ENCODE peak calls at places on chromosomes 12 and 14, in five cellular contexts. C, R, O, M and X are unnamed samples.

GRCh38 chr14:53955671-53956426 is 776 bp downstream of the BMP4 start:
- DNase-seq in R (no peak), M (no peak), C (peak), O (no peak), X (no peak)

GRCh38 chr14:71333705-71334104 is 426.4 kb downstream of the PCNX1 start:
- DNase-seq in O (no peak), C (no peak), R (no peak), M (no peak), X (no peak)

GRCh38 chr14:36091096-36091495 is 85.4 kb downstream of the PTCSC3 start:
- DNase-seq in R (no peak), M (no peak), C (peak), O (no peak), X (peak)

GRCh38 chr12:95634622-95635621 is 83.6 kb upstream of the USP44 start:
- DNase-seq in R (no peak), C (peak), O (no peak), M (no peak), X (no peak)

GRCh38 chr14:87133073-87133815 is 859.7 kb downstream of the GALC start:
- DNase-seq in M (no peak), C (no peak), R (no peak), O (no peak), X (no peak)

GRCh38 chr12:42932937-42933336 is 343.4 kb upstream of the PRICKLE1 start:
- DNase-seq in M (no peak), C (no peak), O (no peak), R (no peak), X (no peak)

GRCh38 chr12:74535536-74535935 is 2.1 kb upstream of the ATXN7L3B start:
- DNase-seq in M (no peak), C (no peak), O (no peak), R (no peak), X (no peak)

GRCh38 chr14:54001189-54001878 is 44.7 kb upstream of the BMP4 start:
- DNase-seq in C (no peak), O (no peak), R (no peak), M (no peak), X (no peak)

GRCh38 chr14:87869619-87870583 is 123.1 kb downstream of the GALC start:
- DNase-seq in O (no peak), R (no peak), M (no peak), C (no peak), X (no peak)

GRCh38 chr14:79473676-79474075 is 737.6 kb downstream of the DIO2 start:
- DNase-seq in C (no peak), M (no peak), O (no peak), R (no peak), X (no peak)

GRCh38 chr12:54126696-54127537 is 61.9 kb downstream of the SMUG1 start:
- DNase-seq in O (no peak), C (peak), M (peak), R (no peak), X (no peak)

GRCh38 chr12:106345739-106346138 is 11.8 kb upstream of the POLR3B start:
- DNase-seq in O (no peak), R (peak), C (peak), M (peak), X (peak)

GRCh38 chr12:12870454-12870853 is 20.9 kb upstream of the GPRC5A start:
- DNase-seq in R (no peak), O (no peak), M (no peak), C (no peak), X (no peak)

GRCh38 chr14:32480337-32480736 is 151.2 kb downstream of the AKAP6 start:
- DNase-seq in R (no peak), O (no peak), M (no peak), C (no peak), X (no peak)

GRCh38 chr12:64826234-64826633 is 1.8 kb downstream of the TBC1D30 start:
- DNase-seq in C (peak), M (no peak), R (no peak), O (peak), X (no peak)

GRCh38 chr12:122051231-122051876 is 27.2 kb upstream of the MLXIP start:
- DNase-seq in R (no peak), M (no peak), C (no peak), O (no peak), X (no peak)

GRCh38 chr14:36221097-36221496 is 44.6 kb upstream of the PTCSC3 start:
- DNase-seq in R (no peak), C (no peak), O (no peak), M (peak), X (no peak)

GRCh38 chr12:15788266-15789214 is 648 bp downstream of the EPS8 start:
- DNase-seq in C (peak), O (peak), M (peak), R (no peak), X (no peak)

GRCh38 chr14:58401587-58401986 is 5.9 kb downstream of the TOMM20L start:
- DNase-seq in M (no peak), R (no peak), O (no peak), C (no peak), X (no peak)

GRCh38 chr14:103390605-103391004 is 5.4 kb downstream of the MARK3 start:
- DNase-seq in C (no peak), O (no peak), M (no peak), R (no peak), X (no peak)

GRCh38 chr14:91284146-91284790 is 39.8 kb upstream of the GPR68 start:
- DNase-seq in C (no peak), R (no peak), M (no peak), O (no peak), X (no peak)

GRCh38 chr12:93181396-93181965 is 196.2 kb upstream of the NUDT4 start:
- DNase-seq in R (no peak), C (no peak), M (no peak), O (no peak), X (no peak)

GRCh38 chr14:99450266-99450665 is 30.4 kb downstream of the SETD3 start:
- DNase-seq in R (no peak), M (no peak), O (no peak), C (no peak), X (no peak)

GRCh38 chr14:91374897-91375747 is 42.5 kb downstream of the CCDC88C start:
- DNase-seq in M (no peak), O (peak), C (peak), R (peak), X (no peak)

GRCh38 chr12:108772896-108773797 is 41.8 kb upstream of the CORO1C start:
- DNase-seq in R (no peak), O (no peak), M (no peak), C (no peak), X (no peak)

GRCh38 chr12:4027412-4027811 is 154.2 kb upstream of the PARP11 start:
- DNase-seq in M (no peak), C (no peak), O (no peak), R (no peak), X (no peak)

GRCh38 chr12:32895688-32896437 is 714 bp downstream of the PKP2 start:
- DNase-seq in O (no peak), M (no peak), C (peak), R (no peak), X (no peak)

GRCh38 chr12:117120787-117121186 is 21.6 kb upstream of the TESC start:
- DNase-seq in M (no peak), R (peak), O (peak), C (no peak), X (no peak)

GRCh38 chr14:99757331-99758070 is 35.7 kb upstream of the EML1 start:
- DNase-seq in C (no peak), M (no peak), R (peak), O (no peak), X (no peak)

GRCh38 chr12:52231305-52232232 is 1.5 kb upstream of the KRT7 start:
- DNase-seq in C (no peak), M (no peak), O (no peak), R (no peak), X (peak)

GRCh38 chr14:77109656-77110055 is 11.6 kb downstream of the CIPC start:
- DNase-seq in C (no peak), R (peak), O (no peak), M (peak), X (no peak)

GRCh38 chr12:1993341-1993740 is 10.9 kb downstream of the DCP1B start:
- DNase-seq in M (no peak), R (no peak), O (no peak), C (no peak), X (no peak)

GRCh38 chr12:31362115-31362758 is 36.3 kb upstream of the SINHCAF start:
- DNase-seq in O (no peak), C (no peak), R (no peak), M (no peak), X (no peak)

GRCh38 chr14:80987235-80988032 is 32.0 kb downstream of the TSHR start:
- DNase-seq in O (peak), M (peak), R (peak), C (peak), X (peak)

GRCh38 chr14:21041676-21042433 is at the start of gene RNASE7:
- DNase-seq in R (no peak), M (no peak), O (no peak), C (no peak), X (no peak)

GRCh38 chr12:57250541-57250940 is 446 bp downstream of the STAC3 start:
- DNase-seq in O (no peak), R (no peak), M (no peak), C (no peak), X (no peak)